ENCODE peak calls at places on chromosomes 5 and 9, in six cellular contexts. U, J, V, C, R and B are unnamed samples.

GRCh38 chr5:91328743-91329142 is 54.4 kb downstream of the ARRDC3 start:
- DNase-seq in U (no peak), J (no peak), V (no peak), C (no peak), R (no peak), B (no peak)

GRCh38 chr5:181205735-181206401 is 872 bp upstream of the TRIM7 start:
- DNase-seq in U (no peak), J (no peak), V (no peak), C (no peak), R (no peak), B (no peak)

GRCh38 chr5:135703026-135703550 is 124.3 kb upstream of the CXCL14 start:
- DNase-seq in U (no peak), J (no peak), V (no peak), C (no peak), R (no peak), B (no peak)

GRCh38 chr9:79215819-79216218 is 355.9 kb upstream of the TLE4 start:
- DNase-seq in U (no peak), J (no peak), V (no peak), C (no peak), R (no peak), B (no peak)

GRCh38 chr9:38146844-38147243 is 77.8 kb upstream of the SHB start:
- DNase-seq in U (no peak), J (no peak), V (no peak), C (no peak), R (no peak), B (no peak)

GRCh38 chr5:1344975-1345838 is at the start of gene CLPTM1L:
- DNase-seq in U (peak), J (peak), V (peak), C (peak), R (peak), B (peak)

GRCh38 chr9:37392272-37392671 is 30.2 kb upstream of the GRHPR start:
- DNase-seq in U (no peak), J (no peak), V (no peak), C (peak), R (no peak), B (no peak)

GRCh38 chr5:41835625-41836024 is 34.6 kb downstream of the OXCT1 start:
- DNase-seq in U (no peak), J (no peak), V (no peak), C (no peak), R (no peak), B (no peak)

GRCh38 chr5:141883184-141883947 is 5.2 kb upstream of the PCDH1 start:
- DNase-seq in U (no peak), J (no peak), V (no peak), C (peak), R (peak), B (no peak)

GRCh38 chr5:88875609-88876234 is 7.3 kb downstream of the MEF2C start:
- DNase-seq in U (no peak), J (no peak), V (no peak), C (no peak), R (no peak), B (no peak)

GRCh38 chr5:90558344-90559192 is at the start of gene ADGRV1:
- DNase-seq in U (peak), J (peak), V (no peak), C (peak), R (peak), B (peak)

GRCh38 chr5:180399931-180400330 is 46.8 kb upstream of the GFPT2 start:
- DNase-seq in U (no peak), J (no peak), V (no peak), C (no peak), R (no peak), B (no peak)

GRCh38 chr9:111945216-111945615 is 48.6 kb downstream of the UGCG start:
- DNase-seq in U (peak), J (no peak), V (peak), C (no peak), R (no peak), B (no peak)

GRCh38 chr9:9790216-9790872 is 822.5 kb downstream of the PTPRD start:
- DNase-seq in U (no peak), J (peak), V (no peak), C (no peak), R (no peak), B (no peak)

GRCh38 chr5:135240781-135241360 is 158.2 kb downstream of the MACROH2A1 start:
- DNase-seq in U (no peak), J (no peak), V (no peak), C (no peak), R (peak), B (no peak)

GRCh38 chr9:7340451-7340850 is 459.1 kb downstream of the DMAC1 start:
- DNase-seq in U (no peak), J (no peak), V (no peak), C (no peak), R (no peak), B (no peak)

GRCh38 chr5:57494104-57495098 is 11.8 kb upstream of the ACTBL2 start:
- DNase-seq in U (no peak), J (peak), V (peak), C (peak), R (no peak), B (no peak)

GRCh38 chr5:109759304-109759703 is 69.6 kb downstream of the MAN2A1 start:
- DNase-seq in U (no peak), J (no peak), V (no peak), C (no peak), R (no peak), B (no peak)

GRCh38 chr5:38228914-38229313 is 29.4 kb upstream of the EGFLAM start:
- DNase-seq in U (no peak), J (no peak), V (no peak), C (no peak), R (no peak), B (no peak)

GRCh38 chr5:157947156-157947555 is 88.2 kb upstream of the CLINT1 start:
- DNase-seq in U (no peak), J (no peak), V (no peak), C (no peak), R (no peak), B (no peak)

GRCh38 chr9:137740311-137740710 is 121.5 kb downstream of the EHMT1 start:
- DNase-seq in U (no peak), J (no peak), V (no peak), C (no peak), R (no peak), B (no peak)

GRCh38 chr9:2216591-2216990 is 201.4 kb downstream of the SMARCA2 start:
- DNase-seq in U (no peak), J (no peak), V (no peak), C (no peak), R (no peak), B (no peak)

GRCh38 chr5:38378579-38378978 is 120.2 kb downstream of the EGFLAM start:
- DNase-seq in U (no peak), J (no peak), V (no peak), C (peak), R (no peak), B (no peak)

GRCh38 chr5:138033275-138033808 is 463 bp upstream of the FAM13B start:
- DNase-seq in U (no peak), J (no peak), V (no peak), C (no peak), R (no peak), B (no peak)

GRCh38 chr5:138029944-138030343 is 2.9 kb downstream of the FAM13B start:
- DNase-seq in U (no peak), J (no peak), V (no peak), C (no peak), R (no peak), B (no peak)

GRCh38 chr5:138032028-138032571 is 779 bp downstream of the FAM13B start:
- DNase-seq in U (peak), J (no peak), V (peak), C (no peak), R (no peak), B (peak)

GRCh38 chr5:138033916-138034315 is 1.0 kb upstream of the FAM13B start:
- DNase-seq in U (no peak), J (no peak), V (no peak), C (no peak), R (no peak), B (no peak)

DNA sequence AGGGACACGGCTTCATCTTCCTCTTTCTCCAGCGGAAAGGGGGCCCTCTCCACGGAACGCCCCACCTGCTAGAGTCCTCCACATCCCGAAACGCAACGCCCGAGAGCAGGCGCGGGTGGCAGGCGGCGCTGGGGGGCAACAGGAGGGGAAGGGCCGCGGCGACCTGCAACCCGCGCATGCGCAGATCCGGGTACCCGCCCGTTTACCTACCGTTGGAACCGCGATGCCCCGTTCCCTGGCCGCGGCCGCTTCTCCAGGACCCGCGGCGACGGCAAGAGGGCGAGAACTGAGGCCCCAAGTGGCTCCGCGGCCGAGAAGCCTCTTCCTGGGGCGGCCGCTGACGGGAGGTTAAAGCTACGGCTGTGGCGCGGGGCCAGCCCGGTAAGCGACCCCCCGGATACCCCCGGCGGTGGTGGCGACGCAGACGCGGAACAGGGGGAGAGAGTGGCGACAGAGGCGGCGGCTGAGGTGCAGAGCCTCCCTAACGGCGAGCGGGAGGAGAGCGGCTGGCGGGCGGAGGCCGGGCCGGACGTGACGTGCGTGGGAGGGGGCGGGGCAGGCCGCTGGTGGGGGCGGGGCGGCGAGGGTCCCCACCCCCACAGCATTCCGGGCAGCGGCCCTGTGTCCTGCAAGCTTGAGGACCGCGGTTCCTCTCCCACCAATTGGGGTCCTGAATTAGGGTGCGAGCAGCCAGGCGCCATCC is at the start of gene FAM13B:
- DNase-seq in U (peak), J (peak), V (no peak), C (peak), R (peak), B (peak)
- TF ChIP-seq POLR2A in U (peak), J (peak), V (peak), C (peak), R (peak), B (peak)

GRCh38 chr9:94909965-94910730 is 183.6 kb downstream of the AOPEP start:
- DNase-seq in U (no peak), J (no peak), V (no peak), C (no peak), R (peak), B (no peak)
- TF ChIP-seq TAF1 in U (no peak), J (no peak), V (no peak), C (no peak), R (no peak), B (no peak)

DNA sequence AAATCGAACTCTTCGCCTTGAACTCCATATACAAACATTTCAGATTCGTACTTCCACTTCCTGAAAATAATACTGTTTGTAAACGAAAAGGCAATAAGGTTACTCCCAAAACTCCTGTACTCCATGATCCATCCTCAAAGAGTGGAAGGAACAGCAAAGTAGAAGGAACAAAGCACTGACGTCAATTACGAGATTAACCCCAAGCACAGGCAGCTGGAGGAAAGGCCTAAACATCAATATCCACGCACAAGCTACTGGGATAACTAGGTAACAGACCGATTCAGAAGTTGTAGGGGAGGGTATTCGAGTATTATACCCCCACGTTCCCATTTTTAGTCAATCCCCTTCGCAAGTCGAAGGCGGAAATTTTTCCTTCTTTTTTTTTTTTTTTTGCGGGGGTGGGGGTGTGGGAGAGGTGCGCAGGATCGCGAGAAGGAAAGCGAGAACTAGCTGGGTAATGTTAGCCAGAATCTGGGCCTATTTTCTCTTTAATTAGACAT is 955 bp downstream of the AFF4 start:
- DNase-seq in U (no peak), J (peak), V (no peak), C (peak), R (no peak), B (no peak)
- TF ChIP-seq POLR2A in U (no peak), J (no peak), V (no peak), C (no peak), R (peak), B (no peak)

GRCh38 chr9:109793196-109793595 is 13.2 kb downstream of the PALM2AKAP2 start:
- DNase-seq in U (no peak), J (no peak), V (no peak), C (no peak), R (no peak), B (no peak)
- TF ChIP-seq TAF1 in U (no peak), J (no peak), V (no peak), C (no peak), R (no peak), B (no peak)

DNA sequence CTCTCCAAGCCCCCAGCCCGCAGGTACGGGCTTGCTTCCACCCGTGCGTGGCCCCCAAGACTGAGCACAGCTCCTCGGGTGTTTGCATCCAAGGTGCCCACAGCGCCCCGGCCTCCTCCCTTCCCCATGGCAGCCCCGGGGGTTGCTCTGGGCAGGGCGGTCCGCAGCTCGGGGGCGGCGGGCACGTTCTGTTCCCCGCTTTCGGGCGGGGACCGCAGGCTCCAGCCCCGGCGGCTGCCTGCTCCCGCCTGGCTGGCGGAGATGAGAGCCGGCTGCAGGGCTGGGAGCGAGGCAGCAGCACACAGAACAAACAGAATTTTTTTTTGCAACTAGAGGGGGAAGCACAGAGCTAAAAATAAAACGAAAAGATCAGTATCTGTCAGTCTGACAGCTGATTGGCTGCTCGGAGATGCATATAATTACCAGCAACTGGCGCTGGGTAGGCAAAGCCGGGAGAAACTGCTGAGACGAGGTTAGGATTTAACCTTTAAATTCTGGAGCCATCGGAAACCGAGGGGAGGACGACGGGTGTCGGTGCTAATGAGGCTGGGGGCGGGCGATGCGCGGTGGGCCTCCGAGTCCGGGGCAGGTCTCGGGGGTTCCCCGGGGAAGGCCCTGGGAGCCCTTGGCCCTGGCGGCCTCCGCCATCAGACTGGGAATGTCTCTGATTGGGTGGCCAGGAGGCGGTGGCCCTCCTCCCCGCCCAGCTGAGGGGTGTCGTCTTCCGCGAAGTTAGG is 142.7 kb upstream of the IER5L start:
- DNase-seq in U (peak), J (peak), V (peak), C (peak), R (peak), B (peak)
- TF ChIP-seq POLR2A in U (no peak), J (no peak), V (no peak), C (no peak), R (no peak), B (no peak)

DNA sequence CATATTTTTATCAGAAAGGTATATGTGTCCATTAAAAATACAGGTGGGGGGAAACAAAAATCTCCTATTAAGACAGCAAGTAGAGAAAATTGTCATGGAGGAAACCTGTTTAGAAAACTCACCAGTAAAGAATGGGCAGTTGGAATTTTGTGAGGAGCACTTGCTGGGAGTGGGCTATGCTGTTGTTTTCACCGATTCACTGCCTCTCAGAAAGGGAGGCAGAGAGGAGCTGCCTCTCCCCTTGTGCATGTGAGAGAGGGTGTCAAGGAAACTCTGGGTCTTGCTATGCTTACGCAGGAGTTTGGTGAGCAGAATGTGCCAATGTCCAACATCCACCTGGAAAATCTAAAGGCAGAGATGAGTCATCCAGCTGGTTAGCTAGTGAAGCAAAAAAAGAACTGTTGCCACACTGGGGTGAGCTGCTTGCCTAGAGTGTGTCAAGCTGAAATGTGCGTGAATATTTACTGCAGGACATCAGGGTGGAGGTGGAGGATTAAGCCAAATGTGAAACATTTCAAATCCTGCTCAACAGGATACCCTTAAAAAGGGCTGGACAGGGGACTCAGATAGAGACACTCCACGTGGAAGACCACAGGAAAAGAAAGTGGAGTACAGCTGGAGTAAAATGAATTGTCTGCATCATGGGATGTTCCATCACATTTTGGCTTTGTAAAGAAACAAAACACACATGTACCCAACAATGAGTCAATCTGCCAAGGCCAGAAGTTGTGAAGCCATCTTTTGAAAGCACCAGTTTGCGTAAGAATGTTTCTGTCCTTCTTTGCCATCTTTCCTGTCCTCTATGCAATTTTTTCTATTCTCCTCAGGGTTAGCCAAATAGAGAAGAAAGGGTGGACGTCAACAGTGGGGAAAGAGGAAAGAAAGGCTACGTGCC is 449.7 kb upstream of the MPDZ start:
- DNase-seq in U (no peak), J (no peak), V (no peak), C (no peak), R (no peak), B (no peak)
- TF ChIP-seq TAF1 in U (no peak), J (no peak), V (no peak), C (no peak), R (no peak), B (no peak)

GRCh38 chr9:36036780-36037579 is at the start of gene RECK:
- DNase-seq in U (peak), J (peak), V (no peak), C (peak), R (peak), B (peak)
- TF ChIP-seq POLR2A in U (no peak), J (peak), V (peak), C (no peak), R (peak), B (no peak)

GRCh38 chr5:167797933-167798332 is 493.5 kb upstream of the WWC1 start:
- DNase-seq in U (no peak), J (no peak), V (no peak), C (no peak), R (no peak), B (no peak)
- TF ChIP-seq TAF1 in U (no peak), J (no peak), V (no peak), C (no peak), R (no peak), B (no peak)